ENCODE peak calls at places on chromosomes 1 and 21, in four cellular contexts. Z is nephron progenitor cell, W is hypothalamus, V is NCI-H748 treated with DMSO at 0.1 percent for 48 hours. A is an unnamed sample.

GRCh38 chr1:231557898-231558710 is 29.6 kb downstream of the TSNAX start:
- DNase-seq in Z (no peak), W (no peak), V (no peak), A (no peak)

GRCh38 chr1:88293791-88294190 is 390.3 kb upstream of the PKN2 start:
- DNase-seq in Z (no peak), W (no peak), V (no peak), A (no peak)

GRCh38 chr1:151146416-151147131 is at the start of gene SEMA6C:
- DNase-seq in Z (peak), W (peak), V (peak), A (peak)

GRCh38 chr1:3959361-3959760 is 59.3 kb upstream of the C1orf174 start:
- DNase-seq in Z (no peak), W (no peak), V (no peak), A (no peak)

GRCh38 chr1:8020032-8020431 is 6.1 kb downstream of the ERRFI1 start:
- DNase-seq in Z (no peak), W (no peak), V (no peak), A (peak)

GRCh38 chr1:232014941-232015340 is 388.4 kb downstream of the DISC1 start:
- DNase-seq in Z (no peak), W (no peak), V (no peak), A (no peak)

GRCh38 chr1:111234866-111235265 is 7.4 kb downstream of the CHI3L2 start:
- DNase-seq in Z (no peak), W (no peak), V (no peak), A (no peak)

GRCh38 chr1:117657031-117657430 is 51.2 kb downstream of the TENT5C start:
- DNase-seq in Z (no peak), W (no peak), V (no peak), A (no peak)

GRCh38 chr1:117757668-117758067 is 151.8 kb downstream of the TENT5C start:
- DNase-seq in Z (no peak), W (no peak), V (no peak), A (no peak)

GRCh38 chr1:71587961-71588360 is 507.1 kb upstream of the ZRANB2 start:
- DNase-seq in Z (no peak), W (no peak), V (peak), A (peak)

GRCh38 chr1:228464487-228464983 is 22.6 kb upstream of the RNF187 start:
- DNase-seq in Z (peak), W (no peak), V (no peak), A (peak)

GRCh38 chr21:34598931-34599400 is 15.9 kb downstream of the RCAN1 start:
- DNase-seq in Z (no peak), W (no peak), V (peak), A (no peak)

GRCh38 chr21:17730782-17731181 is 88.4 kb downstream of the C21orf91 start:
- DNase-seq in Z (no peak), W (no peak), V (no peak), A (no peak)

GRCh38 chr1:8373547-8374270 is 55.8 kb downstream of the SLC45A1 start:
- DNase-seq in Z (no peak), W (no peak), V (no peak), A (peak)

GRCh38 chr1:48561444-48561843 is 89.4 kb upstream of the SPATA6 start:
- DNase-seq in Z (no peak), W (no peak), V (no peak), A (no peak)

GRCh38 chr1:110765640-110766335 is 91.0 kb upstream of the KCNA3 start:
- DNase-seq in Z (peak), W (no peak), V (peak), A (peak)

GRCh38 chr1:201882665-201883132 is 6.0 kb upstream of the SHISA4 start:
- DNase-seq in Z (no peak), W (no peak), V (no peak), A (no peak)

GRCh38 chr1:199759268-199759724 is 268.2 kb upstream of the NR5A2 start:
- DNase-seq in Z (no peak), W (no peak), V (no peak), A (no peak)

GRCh38 chr1:217403321-217403720 is 227.6 kb downstream of the GPATCH2 start:
- DNase-seq in Z (peak), W (no peak), V (no peak), A (no peak)

GRCh38 chr1:186605762-186606350 is 74.4 kb downstream of the PTGS2 start:
- DNase-seq in Z (peak), W (no peak), V (peak), A (peak)

GRCh38 chr1:194929376-194929775 is 1678.9 kb downstream of the KCNT2 start:
- DNase-seq in Z (no peak), W (no peak), V (no peak), A (no peak)

GRCh38 chr1:39087109-39087834 is 61.1 kb downstream of the NDUFS5 start:
- DNase-seq in Z (no peak), W (no peak), V (no peak), A (no peak)

GRCh38 chr1:157274698-157275534 is 136.7 kb upstream of the ETV3 start:
- DNase-seq in Z (no peak), W (no peak), V (no peak), A (no peak)

GRCh38 chr1:9440261-9440660 is 99.0 kb upstream of the SLC25A33 start:
- DNase-seq in Z (no peak), W (no peak), V (no peak), A (no peak)

GRCh38 chr21:37871121-37871862 is 45.0 kb downstream of the KCNJ6 start:
- DNase-seq in Z (no peak), W (no peak), V (no peak), A (no peak)

GRCh38 chr21:26199471-26199870 is 28.9 kb upstream of the APP start:
- DNase-seq in Z (no peak), W (no peak), V (no peak), A (no peak)

GRCh38 chr1:98315309-98315708 is 346.2 kb upstream of the SNX7 start:
- DNase-seq in Z (no peak), W (no peak), V (no peak), A (no peak)

GRCh38 chr1:64038965-64039926 is 164.2 kb upstream of the UBE2U start:
- DNase-seq in Z (no peak), W (no peak), V (no peak), A (peak)

GRCh38 chr1:241265428-241265827 is 91.6 kb downstream of the RGS7 start:
- DNase-seq in Z (no peak), W (no peak), V (no peak), A (no peak)

GRCh38 chr1:89546082-89546889 is 21.7 kb downstream of the LRRC8B start:
- DNase-seq in Z (no peak), W (no peak), V (no peak), A (no peak)

GRCh38 chr1:224637510-224637909 is 21.4 kb downstream of the CNIH3 start:
- DNase-seq in Z (no peak), W (no peak), V (no peak), A (no peak)

GRCh38 chr1:151251656-151252470 is 2.7 kb upstream of the PSMD4 start:
- DNase-seq in Z (peak), W (no peak), V (peak), A (peak)

GRCh38 chr1:218812360-218812759 is 361.3 kb upstream of the LYPLAL1 start:
- DNase-seq in Z (no peak), W (no peak), V (no peak), A (no peak)

GRCh38 chr21:38797470-38797869 is 8.3 kb upstream of the ETS2 start:
- DNase-seq in Z (no peak), W (no peak), V (no peak), A (no peak)

GRCh38 chr1:174165471-174166137 is 6.3 kb downstream of the RABGAP1L start:
- DNase-seq in Z (no peak), W (no peak), V (no peak), A (peak)

GRCh38 chr1:73604739-73605138 is 593.2 kb downstream of the LRRIQ3 start:
- DNase-seq in Z (no peak), W (no peak), V (peak), A (no peak)

GRCh38 chr1:175514309-175515001 is 228.9 kb downstream of the TNR start:
- DNase-seq in Z (peak), W (no peak), V (no peak), A (no peak)

GRCh38 chr1:191206808-191207207 is 729.1 kb upstream of the BRINP3 start:
- DNase-seq in Z (no peak), W (no peak), V (no peak), A (no peak)

GRCh38 chr1:87685366-87686136 is 356.9 kb downstream of the LMO4 start:
- DNase-seq in Z (no peak), W (no peak), V (no peak), A (no peak)